ENCODE peak calls at places on chromosomes 6 and 20, in five cellular contexts. One of them, this sample, is unnamed.

GRCh38 chr6:132764370-132764769 is 6.7 kb upstream of the VNN2 start:
- DNase-seq in activated naive CD4-positive, alpha-beta T cell: no peak
- DNase-seq in CD8-positive, alpha-beta T cell: no peak
- DNase-seq in GM04504: peak
- DNase-seq in tibial artery: no peak
- DNase-seq in this sample: no peak

GRCh38 chr20:6764619-6765018 is 2.9 kb upstream of the BMP2 start:
- DNase-seq in GM04504: no peak
- DNase-seq in tibial artery: no peak
- DNase-seq in activated naive CD4-positive, alpha-beta T cell: no peak
- DNase-seq in CD8-positive, alpha-beta T cell: no peak
- DNase-seq in this sample: no peak

GRCh38 chr6:163188746-163189145 is 225.8 kb upstream of the QKI start:
- DNase-seq in CD8-positive, alpha-beta T cell: no peak
- DNase-seq in tibial artery: no peak
- DNase-seq in activated naive CD4-positive, alpha-beta T cell: no peak
- DNase-seq in GM04504: no peak
- DNase-seq in this sample: no peak

GRCh38 chr6:20644667-20645370 is 110.6 kb downstream of the CDKAL1 start:
- DNase-seq in CD8-positive, alpha-beta T cell: no peak
- DNase-seq in tibial artery: no peak
- DNase-seq in activated naive CD4-positive, alpha-beta T cell: no peak
- DNase-seq in GM04504: no peak
- DNase-seq in this sample: no peak

GRCh38 chr6:35602133-35602946 is 86.4 kb downstream of the FKBP5 start:
- DNase-seq in GM04504: no peak
- DNase-seq in tibial artery: no peak
- DNase-seq in activated naive CD4-positive, alpha-beta T cell: no peak
- DNase-seq in CD8-positive, alpha-beta T cell: no peak
- DNase-seq in this sample: no peak

GRCh38 chr20:45374966-45375365 is 3.2 kb downstream of the TP53TG5 start:
- DNase-seq in activated naive CD4-positive, alpha-beta T cell: no peak
- DNase-seq in tibial artery: no peak
- DNase-seq in CD8-positive, alpha-beta T cell: no peak
- DNase-seq in GM04504: no peak
- DNase-seq in this sample: no peak

GRCh38 chr20:58987790-58988564 is 6.9 kb downstream of the NELFCD start:
- DNase-seq in GM04504: no peak
- DNase-seq in CD8-positive, alpha-beta T cell: no peak
- DNase-seq in tibial artery: no peak
- DNase-seq in activated naive CD4-positive, alpha-beta T cell: no peak
- DNase-seq in this sample: no peak

GRCh38 chr20:2330090-2330695 is 34.4 kb downstream of the TGM3 start:
- DNase-seq in CD8-positive, alpha-beta T cell: no peak
- DNase-seq in tibial artery: no peak
- DNase-seq in activated naive CD4-positive, alpha-beta T cell: no peak
- DNase-seq in GM04504: no peak
- DNase-seq in this sample: no peak

GRCh38 chr6:81767163-81768000 is 14.9 kb upstream of the TENT5A start:
- DNase-seq in CD8-positive, alpha-beta T cell: no peak
- DNase-seq in GM04504: peak
- DNase-seq in activated naive CD4-positive, alpha-beta T cell: no peak
- DNase-seq in tibial artery: no peak
- DNase-seq in this sample: no peak

GRCh38 chr6:72950114-72950860 is 275.0 kb downstream of the KHDC1L start:
- DNase-seq in tibial artery: no peak
- DNase-seq in activated naive CD4-positive, alpha-beta T cell: no peak
- DNase-seq in CD8-positive, alpha-beta T cell: no peak
- DNase-seq in GM04504: peak
- DNase-seq in this sample: no peak

GRCh38 chr20:58021481-58021880 is 207.0 kb downstream of the ANKRD60 start:
- DNase-seq in activated naive CD4-positive, alpha-beta T cell: no peak
- DNase-seq in tibial artery: peak
- DNase-seq in CD8-positive, alpha-beta T cell: no peak
- DNase-seq in GM04504: no peak
- DNase-seq in this sample: no peak

GRCh38 chr20:2871111-2871465 is 2.2 kb upstream of the PTPRA start:
- DNase-seq in GM04504: no peak
- DNase-seq in CD8-positive, alpha-beta T cell: no peak
- DNase-seq in activated naive CD4-positive, alpha-beta T cell: no peak
- DNase-seq in tibial artery: no peak
- DNase-seq in this sample: no peak

GRCh38 chr20:56111951-56112730 is 106.8 kb upstream of the CBLN4 start:
- DNase-seq in GM04504: no peak
- DNase-seq in activated naive CD4-positive, alpha-beta T cell: no peak
- DNase-seq in CD8-positive, alpha-beta T cell: no peak
- DNase-seq in tibial artery: no peak
- DNase-seq in this sample: no peak

GRCh38 chr20:25317351-25318075 is 69.6 kb downstream of the PYGB start:
- DNase-seq in GM04504: no peak
- DNase-seq in CD8-positive, alpha-beta T cell: no peak
- DNase-seq in activated naive CD4-positive, alpha-beta T cell: no peak
- DNase-seq in tibial artery: peak
- DNase-seq in this sample: no peak

GRCh38 chr6:93319304-93319703 is 100.1 kb downstream of the EPHA7 start:
- DNase-seq in tibial artery: no peak
- DNase-seq in CD8-positive, alpha-beta T cell: no peak
- DNase-seq in GM04504: no peak
- DNase-seq in activated naive CD4-positive, alpha-beta T cell: no peak
- DNase-seq in this sample: no peak

GRCh38 chr6:163761491-163761890 is 347.0 kb downstream of the QKI start:
- DNase-seq in CD8-positive, alpha-beta T cell: no peak
- DNase-seq in tibial artery: no peak
- DNase-seq in GM04504: no peak
- DNase-seq in activated naive CD4-positive, alpha-beta T cell: no peak
- DNase-seq in this sample: no peak

GRCh38 chr20:40173877-40174276 is 515.2 kb downstream of the MAFB start:
- DNase-seq in activated naive CD4-positive, alpha-beta T cell: no peak
- DNase-seq in tibial artery: no peak
- DNase-seq in GM04504: no peak
- DNase-seq in CD8-positive, alpha-beta T cell: no peak
- DNase-seq in this sample: no peak

This sample was measured in GM13977.